ENCODE peak calls at places on chromosomes 6 and 20, in eight cellular contexts. T is astrocyte; S is CD4-positive, CD25-positive, alpha-beta regulatory T cell; L is upper lobe of right lung; J is PC-9; A is HCT116; P is pancreas; Y is heart left ventricle. O is an unnamed sample. For H3K36me3 and H3K4me1, the result is how much of the 10 kb centered on the place peaks cover.

GRCh38 chr6:161316531-161316930 is 42.7 kb upstream of the AGPAT4 start:
- DNase-seq in P (no peak), J (no peak), Y (no peak), S (no peak), L (no peak), A (no peak), T (no peak), O (no peak)

GRCh38 chr6:14501240-14501639 is 383.7 kb downstream of the CD83 start:
- DNase-seq in Y (no peak), P (no peak), T (no peak), S (no peak), L (no peak), A (no peak), J (no peak), O (no peak)

GRCh38 chr20:37723668-37724067 is 29.8 kb downstream of the CTNNBL1 start:
- DNase-seq in Y (no peak), T (no peak), P (no peak), J (no peak), A (no peak), S (no peak), L (no peak), O (no peak)

GRCh38 chr20:539848-540247 is 3.7 kb downstream of the CSNK2A1 start:
- DNase-seq in S (no peak), T (peak), A (no peak), J (no peak), P (no peak), L (no peak), Y (no peak), O (no peak)

GRCh38 chr20:5080384-5080877 is 39.3 kb downstream of the PCNA start:
- DNase-seq in L (peak), T (no peak), Y (peak), P (no peak), J (no peak), A (no peak), S (no peak), O (no peak)

GRCh38 chr6:79874531-79875132 is 72.7 kb downstream of the ELOVL4 start:
- DNase-seq in A (no peak), T (no peak), L (no peak), P (no peak), Y (no peak), J (no peak), S (no peak), O (no peak)

GRCh38 chr6:139846538-139847321 is 472.3 kb upstream of the CITED2 start:
- DNase-seq in T (no peak), S (no peak), P (no peak), J (no peak), L (no peak), Y (no peak), A (no peak), O (no peak)

GRCh38 chr6:135540207-135540877 is 42.8 kb upstream of the AHI1 start:
- DNase-seq in L (no peak), P (no peak), Y (no peak), A (no peak), T (peak), S (no peak), J (no peak), O (no peak)

GRCh38 chr6:101212640-101213039 is 180.9 kb upstream of the GRIK2 start:
- DNase-seq in J (no peak), S (no peak), L (no peak), P (no peak), T (no peak), Y (no peak), A (no peak), O (no peak)

GRCh38 chr6:48535569-48535968 is 424.6 kb upstream of the PTCHD4 start:
- DNase-seq in Y (no peak), L (no peak), A (no peak), S (no peak), T (peak), J (peak), P (no peak), O (no peak)

GRCh38 chr6:29733057-29733456 is 9.8 kb downstream of the HLA-F start:
- DNase-seq in L (no peak), A (no peak), S (no peak), J (no peak), P (no peak), Y (no peak), T (no peak), O (no peak)

GRCh38 chr6:169885831-169886230 is 134.4 kb downstream of the ERMARD start:
- DNase-seq in L (no peak), P (peak), Y (no peak), A (no peak), S (no peak), J (no peak), T (no peak), O (no peak)

GRCh38 chr6:67629268-67629667 is 1005.8 kb upstream of the ADGRB3 start:
- DNase-seq in A (no peak), T (peak), Y (no peak), J (no peak), P (no peak), L (no peak), S (no peak), O (no peak)

GRCh38 chr20:47568019-47568418 is 66.3 kb downstream of the NCOA3 start:
- DNase-seq in Y (peak), P (no peak), L (no peak), J (peak), S (no peak), A (no peak), T (peak), O (no peak)

GRCh38 chr20:31564284-31564683 is 40.8 kb upstream of the ID1 start:
- DNase-seq in A (no peak), T (no peak), Y (no peak), S (no peak), J (no peak), P (no peak), L (no peak), O (no peak)

GRCh38 chr20:1633535-1633934 is 13.7 kb upstream of the SIRPB1 start:
- DNase-seq in A (peak), Y (no peak), J (peak), T (peak), L (no peak), P (no peak), S (no peak), O (no peak)

GRCh38 chr6:27251672-27252251 is 4.3 kb downstream of the PRSS16 start:
- DNase-seq in L (peak), P (peak), T (peak), A (peak), J (peak), Y (no peak), S (peak), O (peak)

GRCh38 chr20:3635346-3635745 is 27.9 kb downstream of the GFRA4 start:
- DNase-seq in T (no peak), A (no peak), P (no peak), L (no peak), Y (no peak), J (no peak), S (no peak), O (no peak)

GRCh38 chr20:44566018-44566417 is 16.4 kb upstream of the PKIG start:
- DNase-seq in P (no peak), T (no peak), L (no peak), Y (no peak), S (no peak), A (no peak), J (peak), O (no peak)

GRCh38 chr6:157198425-157199279 is 124.7 kb downstream of the TMEM242 start:
- DNase-seq in J (peak), L (peak), P (peak), T (no peak), Y (peak), S (no peak), A (no peak), O (no peak)

GRCh38 chr6:50091641-50092040 is 41.9 kb upstream of the DEFB112 start:
- DNase-seq in J (peak), S (no peak), P (no peak), T (no peak), Y (no peak), L (no peak), A (no peak), O (no peak)

GRCh38 chr20:24695529-24696225 is 226.2 kb downstream of the SYNDIG1 start:
- DNase-seq in T (no peak), Y (no peak), S (no peak), J (no peak), P (no peak), L (peak), A (no peak), O (no peak)

GRCh38 chr6:77926198-77926752 is 273.4 kb downstream of the MEI4 start:
- DNase-seq in S (no peak), J (no peak), T (no peak), P (no peak), A (peak), L (no peak), Y (no peak), O (no peak)

GRCh38 chr6:101429291-101429690 is 35.8 kb downstream of the GRIK2 start:
- DNase-seq in Y (no peak), S (no peak), J (no peak), P (no peak), A (no peak), T (peak), L (no peak), O (no peak)

GRCh38 chr6:12291083-12291784 is 1.1 kb downstream of the EDN1 start:
- DNase-seq in T (no peak), A (no peak), S (no peak), P (no peak), L (no peak), Y (no peak), J (peak), O (no peak)

GRCh38 chr6:167668019-167668753 is 158.5 kb upstream of the AFDN start:
- DNase-seq in Y (no peak), T (no peak), J (no peak), L (peak), S (no peak), A (no peak), P (no peak), O (no peak)

GRCh38 chr6:64459411-64459810 is 823.8 kb downstream of the PHF3 start:
- DNase-seq in Y (no peak), S (no peak), J (no peak), A (no peak), T (no peak), P (no peak), L (no peak), O (no peak)

GRCh38 chr20:25865715-25866656 is 169.3 kb upstream of the ZNF337 start:
- DNase-seq in T (peak), A (peak), L (peak), J (peak), P (peak), Y (peak), S (peak), O (peak)

GRCh38 chr6:100457251-100457990 is 7.3 kb downstream of the SIM1 start:
- DNase-seq in A (no peak), L (no peak), T (no peak), Y (no peak), S (no peak), J (no peak), P (peak), O (no peak)

GRCh38 chr20:50338479-50339195 is 148.0 kb downstream of the CEBPB start:
- DNase-seq in Y (no peak), A (no peak), S (peak), L (no peak), J (no peak), T (peak), P (no peak), O (peak)

GRCh38 chr20:2006452-2007381 is 12.9 kb upstream of the PDYN start:
- DNase-seq in A (peak), J (no peak), P (no peak), Y (no peak), S (peak), T (peak), L (no peak), O (no peak)

GRCh38 chr6:14501914-14502313 is 384.3 kb downstream of the CD83 start:
- DNase-seq in L (no peak), J (no peak), S (no peak), P (no peak), Y (no peak), A (no peak), T (peak), O (no peak)

GRCh38 chr6:37435373-37435772 is 2.4 kb downstream of the CMTR1 start:
- DNase-seq in T (no peak), L (no peak), A (no peak), Y (no peak), S (no peak), J (no peak), P (no peak), O (no peak)

GRCh38 chr6:81847866-81848265 is 95.4 kb upstream of the TENT5A start:
- DNase-seq in L (no peak), J (no peak), Y (no peak), T (no peak), P (no peak), S (no peak), A (no peak), O (no peak)

GRCh38 chr20:57866250-57867106 is 156.7 kb upstream of the PMEPA1 start:
- DNase-seq in A (no peak), T (no peak), S (no peak), P (no peak), J (no peak), Y (no peak), L (no peak), O (no peak)

GRCh38 chr6:3794092-3794491 is 42.6 kb upstream of the PXDC1 start:
- DNase-seq in A (no peak), S (no peak), T (no peak), J (no peak), Y (no peak), L (no peak), P (no peak), O (no peak)

GRCh38 chr20:21623074-21623780 is 82.2 kb upstream of the PAX1 start:
- DNase-seq in A (no peak), Y (no peak), J (no peak), L (no peak), S (no peak), P (no peak), T (no peak), O (no peak)

GRCh38 chr20:15834857-15835256 is 738.4 kb downstream of the KIF16B start:
- DNase-seq in T (no peak), P (no peak), Y (no peak), S (no peak), J (peak), A (no peak), L (no peak), O (no peak)

GRCh38 chr20:7520361-7520760 is 419.9 kb downstream of the HAO1 start:
- DNase-seq in T (no peak), S (no peak), J (no peak), Y (no peak), A (no peak), L (no peak), P (no peak), O (no peak)

GRCh38 chr20:63933646-63934045 is 22.6 kb downstream of the UCKL1 start:
- DNase-seq in A (no peak), S (no peak), T (no peak), L (no peak), Y (no peak), J (no peak), P (no peak), O (peak)
- H3K36me3 ChIP-seq in A (under half), S (half or more), T (under half), L (half or more), Y (under half), J (under half), P (under half), O (half or more)

GRCh38 chr6:44260011-44260410 is 2.7 kb upstream of the SLC35B2 start:
- DNase-seq in L (no peak), T (no peak), J (peak), A (no peak), P (no peak), Y (no peak), S (no peak), O (no peak)

GRCh38 chr6:44262467-44263356 is 2.6 kb downstream of the NFKBIE start:
- DNase-seq in Y (no peak), S (no peak), L (no peak), P (no peak), A (no peak), T (no peak), J (no peak), O (no peak)

GRCh38 chr6:44261581-44261980 is 3.8 kb downstream of the NFKBIE start:
- DNase-seq in P (no peak), S (no peak), T (no peak), Y (no peak), J (peak), A (no peak), L (no peak), O (no peak)

GRCh38 chr6:44258921-44259320 is 1.6 kb upstream of the SLC35B2 start:
- DNase-seq in S (no peak), A (no peak), Y (no peak), L (peak), J (peak), T (no peak), P (no peak), O (no peak)

DNA sequence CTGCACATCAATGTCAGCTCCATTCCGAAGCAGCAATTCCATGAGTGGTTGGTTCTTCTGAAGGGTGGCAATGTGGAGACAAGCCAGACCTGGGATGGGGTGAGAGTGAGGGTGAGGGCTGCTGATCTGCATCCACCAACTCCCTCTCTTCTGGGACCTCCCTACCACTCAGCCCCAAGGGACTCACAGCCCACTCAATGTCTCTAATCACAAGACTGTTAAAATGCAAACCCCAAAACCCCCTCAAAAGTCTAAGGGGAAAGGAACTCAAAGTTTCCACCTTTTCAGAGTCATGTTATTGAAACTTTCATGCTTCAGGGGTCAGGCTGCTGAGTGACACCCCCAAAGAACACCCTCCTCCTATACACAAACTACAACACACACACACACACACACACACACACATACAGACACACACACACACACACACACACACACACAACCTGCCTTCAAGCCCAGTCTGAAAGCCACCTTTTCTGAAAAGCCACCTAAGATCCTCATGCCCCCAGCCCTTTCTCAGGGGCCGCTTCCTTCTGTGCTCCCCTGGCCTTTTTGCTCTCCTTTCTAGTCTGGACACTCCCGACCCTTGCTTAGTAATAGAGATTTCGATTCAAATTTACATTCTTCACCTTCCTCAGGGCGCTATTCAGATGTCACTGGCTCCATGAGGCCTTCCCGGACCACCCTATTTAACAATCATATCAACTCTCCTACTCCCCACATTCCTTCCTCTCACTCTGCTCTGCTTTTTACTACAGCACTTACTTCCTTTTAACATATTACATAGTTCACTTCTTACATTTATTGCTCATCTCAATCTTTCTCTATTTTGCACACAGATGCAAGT is 3.3 kb upstream of the SLC35B2 start:
- DNase-seq in S (no peak), A (no peak), P (no peak), L (no peak), J (no peak), Y (no peak), T (no peak), O (no peak)
- H3K4me1 ChIP-seq in S (half or more), A (under half), P (under half), L (under half), J (under half), Y (under half), T (under half), O (under half)

GRCh38 chr20:62944184-62944583 is 6.2 kb downstream of the GID8 start:
- DNase-seq in J (no peak), Y (no peak), A (no peak), P (peak), S (no peak), L (peak), T (no peak), O (peak)
- H3K36me3 ChIP-seq in J (under half), Y (under half), A (half or more), P (under half), S (half or more), L (half or more), T (under half), O (half or more)

GRCh38 chr20:53734006-53734688 is 140.5 kb upstream of the ZNF217 start:
- DNase-seq in J (no peak), S (no peak), A (no peak), Y (no peak), T (no peak), P (no peak), L (no peak), O (peak)
- H3K4me1 ChIP-seq in J (half or more), S (under half), A (under half), Y (under half), T (under half), P (under half), L (under half), O (under half)

O was measured in RWPE2.